ENCODE peak calls at places on chromosomes 13 and 19, in seven cellular contexts. One of them, this sample, is unnamed.

GRCh38 chr19:14031719-14032480 is at the start of gene IL27RA:
- DNase-seq in astrocyte: peak
- DNase-seq in fibroblast of pulmonary artery: peak
- DNase-seq in body of pancreas: peak
- DNase-seq in M059J: peak
- DNase-seq in lower lobe of right lung: peak
- DNase-seq in foreskin keratinocyte: no peak
- DNase-seq in this sample: peak

GRCh38 chr19:4493929-4494690 is 22.0 kb downstream of the HDGFL2 start:
- DNase-seq in astrocyte: no peak
- DNase-seq in fibroblast of pulmonary artery: no peak
- DNase-seq in body of pancreas: no peak
- DNase-seq in M059J: no peak
- DNase-seq in lower lobe of right lung: no peak
- DNase-seq in foreskin keratinocyte: no peak
- DNase-seq in this sample: no peak

GRCh38 chr13:80753951-80754350 is 413.0 kb upstream of the SPRY2 start:
- DNase-seq in astrocyte: no peak
- DNase-seq in fibroblast of pulmonary artery: no peak
- DNase-seq in body of pancreas: no peak
- DNase-seq in M059J: no peak
- DNase-seq in lower lobe of right lung: no peak
- DNase-seq in foreskin keratinocyte: no peak
- DNase-seq in this sample: no peak

GRCh38 chr13:98565726-98566577 is 11.0 kb downstream of the STK24 start:
- DNase-seq in astrocyte: peak
- DNase-seq in fibroblast of pulmonary artery: no peak
- DNase-seq in body of pancreas: no peak
- DNase-seq in M059J: no peak
- DNase-seq in lower lobe of right lung: no peak
- DNase-seq in foreskin keratinocyte: no peak
- DNase-seq in this sample: peak

GRCh38 chr19:14767466-14767971 is 10.8 kb downstream of the ADGRE2 start:
- DNase-seq in astrocyte: no peak
- DNase-seq in fibroblast of pulmonary artery: no peak
- DNase-seq in body of pancreas: no peak
- DNase-seq in M059J: no peak
- DNase-seq in lower lobe of right lung: peak
- DNase-seq in foreskin keratinocyte: no peak
- DNase-seq in this sample: no peak

GRCh38 chr19:23406716-23407115 is 11.4 kb upstream of the ZNF91 start:
- DNase-seq in astrocyte: no peak
- DNase-seq in fibroblast of pulmonary artery: no peak
- DNase-seq in body of pancreas: no peak
- DNase-seq in M059J: no peak
- DNase-seq in lower lobe of right lung: no peak
- DNase-seq in foreskin keratinocyte: no peak
- DNase-seq in this sample: no peak

GRCh38 chr13:75220238-75220542 is 261.8 kb downstream of the TBC1D4 start:
- DNase-seq in astrocyte: no peak
- DNase-seq in fibroblast of pulmonary artery: no peak
- DNase-seq in body of pancreas: no peak
- DNase-seq in M059J: no peak
- DNase-seq in lower lobe of right lung: no peak
- DNase-seq in foreskin keratinocyte: no peak
- DNase-seq in this sample: no peak

GRCh38 chr19:2043864-2044708 is 7.0 kb downstream of the MKNK2 start:
- DNase-seq in astrocyte: no peak
- DNase-seq in fibroblast of pulmonary artery: no peak
- DNase-seq in body of pancreas: peak
- DNase-seq in M059J: no peak
- DNase-seq in lower lobe of right lung: no peak
- DNase-seq in foreskin keratinocyte: no peak
- DNase-seq in this sample: peak

GRCh38 chr13:113943821-113944565 is 29.9 kb downstream of the C13orf46 start:
- DNase-seq in astrocyte: no peak
- DNase-seq in fibroblast of pulmonary artery: no peak
- DNase-seq in body of pancreas: peak
- DNase-seq in M059J: no peak
- DNase-seq in lower lobe of right lung: no peak
- DNase-seq in foreskin keratinocyte: no peak
- DNase-seq in this sample: no peak

GRCh38 chr13:31240921-31241320 is 41.1 kb downstream of the B3GLCT start:
- DNase-seq in astrocyte: no peak
- DNase-seq in fibroblast of pulmonary artery: peak
- DNase-seq in body of pancreas: no peak
- DNase-seq in M059J: no peak
- DNase-seq in lower lobe of right lung: no peak
- DNase-seq in foreskin keratinocyte: no peak
- DNase-seq in this sample: no peak

GRCh38 chr19:3036119-3036794 is 7.2 kb upstream of the TLE2 start:
- DNase-seq in astrocyte: peak
- DNase-seq in fibroblast of pulmonary artery: peak
- DNase-seq in body of pancreas: peak
- DNase-seq in M059J: peak
- DNase-seq in lower lobe of right lung: peak
- DNase-seq in foreskin keratinocyte: peak
- DNase-seq in this sample: peak

GRCh38 chr13:81916471-81916870 is 1575.5 kb upstream of the SPRY2 start:
- DNase-seq in astrocyte: no peak
- DNase-seq in fibroblast of pulmonary artery: no peak
- DNase-seq in body of pancreas: no peak
- DNase-seq in M059J: no peak
- DNase-seq in lower lobe of right lung: no peak
- DNase-seq in foreskin keratinocyte: no peak
- DNase-seq in this sample: no peak

GRCh38 chr13:31653730-31654129 is 85.6 kb upstream of the RXFP2 start:
- DNase-seq in astrocyte: no peak
- DNase-seq in fibroblast of pulmonary artery: no peak
- DNase-seq in body of pancreas: no peak
- DNase-seq in M059J: no peak
- DNase-seq in lower lobe of right lung: no peak
- DNase-seq in foreskin keratinocyte: no peak
- DNase-seq in this sample: no peak

This sample was measured in Right ventricle myocardium superior.